ENCODE peak calls at places on chromosomes 4 and X, in five cellular contexts. D is suprapubic skin, I is HFFc6, Z is MCF 10A, M is cardiac fibroblast. E is an unnamed sample.

GRCh38 chrX:135531813-135532212 is 11.4 kb downstream of the INTS6L start:
- DNase-seq in D (no peak), Z (peak), I (no peak), M (no peak), E (no peak)

GRCh38 chrX:44817029-44817428 is 26.8 kb upstream of the DUSP21 start:
- DNase-seq in I (no peak), Z (no peak), D (no peak), M (no peak), E (no peak)

GRCh38 chrX:107970073-107970472 is 12.1 kb downstream of the TEX13B start:
- DNase-seq in D (no peak), I (no peak), M (no peak), Z (no peak), E (no peak)

GRCh38 chrX:45513042-45513441 is 312.4 kb upstream of the DIPK2B start:
- DNase-seq in I (no peak), Z (no peak), D (no peak), M (no peak), E (no peak)

GRCh38 chr4:155822572-155822971 is 43.5 kb downstream of the ASIC5 start:
- DNase-seq in D (no peak), Z (no peak), I (no peak), M (no peak), E (no peak)

GRCh38 chr4:26022346-26022891 is 108.4 kb downstream of the SMIM20 start:
- DNase-seq in Z (peak), M (no peak), D (no peak), I (peak), E (no peak)

GRCh38 chr4:14168919-14169318 is 541.4 kb upstream of the BOD1L1 start:
- DNase-seq in I (peak), M (peak), D (no peak), Z (peak), E (peak)

GRCh38 chr4:165355900-165356300 is 22.9 kb upstream of the CPE start:
- DNase-seq in D (no peak), M (peak), Z (peak), I (peak), E (no peak)

GRCh38 chr4:54066718-54067129 is 2.3 kb upstream of the CHIC2 start:
- DNase-seq in M (no peak), D (no peak), Z (no peak), I (no peak), E (no peak)

GRCh38 chr4:186249785-186250739 is 15.9 kb upstream of the F11 start:
- DNase-seq in I (no peak), Z (peak), D (no peak), M (no peak), E (no peak)

GRCh38 chr4:182745268-182745667 is 171.9 kb downstream of the DCTD start:
- DNase-seq in M (no peak), I (no peak), Z (peak), D (no peak), E (no peak)

GRCh38 chr4:78642934-78643333 is 91.4 kb downstream of the ANXA3 start:
- DNase-seq in M (no peak), Z (no peak), I (no peak), D (no peak), E (no peak)

GRCh38 chr4:148686449-148686848 is 244.2 kb upstream of the NR3C2 start:
- DNase-seq in I (no peak), M (no peak), D (no peak), Z (no peak), E (no peak)

GRCh38 chrX:152600853-152601635 is 36.7 kb upstream of the GABRQ start:
- DNase-seq in D (no peak), I (no peak), M (no peak), Z (no peak), E (no peak)

GRCh38 chrX:18278448-18278847 is 57.8 kb upstream of the BEND2 start:
- DNase-seq in I (no peak), Z (no peak), M (no peak), D (no peak), E (no peak)

GRCh38 chr4:83115656-83116285 is 1.2 kb upstream of the PLAC8 start:
- DNase-seq in D (no peak), M (no peak), I (no peak), Z (no peak), E (no peak)

GRCh38 chr4:182085051-182085480 is 158.1 kb upstream of the TENM3 start:
- DNase-seq in Z (no peak), M (no peak), I (no peak), D (no peak), E (no peak)

GRCh38 chrX:56564921-56565861 is 1.8 kb downstream of the UBQLN2 start:
- DNase-seq in I (no peak), M (peak), Z (no peak), D (no peak), E (no peak)

GRCh38 chr4:101178731-101179130 is 168.6 kb downstream of the PPP3CA start:
- DNase-seq in D (no peak), M (no peak), Z (no peak), I (peak), E (no peak)

GRCh38 chr4:56871357-56871993 is 36.2 kb upstream of the REST start:
- DNase-seq in I (no peak), Z (no peak), M (peak), D (no peak), E (no peak)

GRCh38 chr4:23956601-23957364 is 66.9 kb upstream of the PPARGC1A start:
- DNase-seq in I (no peak), M (no peak), Z (no peak), D (no peak), E (no peak)

GRCh38 chr4:28391877-28392276 is 1531.2 kb downstream of the STIM2 start:
- DNase-seq in M (no peak), D (no peak), Z (no peak), I (peak), E (no peak)

GRCh38 chr4:113684534-113685091 is 76.9 kb downstream of the CAMK2D start:
- DNase-seq in D (no peak), I (peak), M (peak), Z (peak), E (no peak)

GRCh38 chr4:152095701-152096070 is 334.9 kb upstream of the GATB start:
- DNase-seq in M (no peak), Z (peak), I (peak), D (no peak), E (no peak)

GRCh38 chr4:186657766-186658165 is 65.9 kb downstream of the FAT1 start:
- DNase-seq in Z (peak), D (no peak), I (no peak), M (peak), E (no peak)

GRCh38 chr4:86250006-86250405 is 109.8 kb downstream of the MAPK10 start:
- DNase-seq in D (no peak), Z (no peak), I (no peak), M (no peak), E (no peak)

GRCh38 chrX:65581661-65582339 is 47.2 kb upstream of the LAS1L start:
- DNase-seq in M (peak), D (peak), I (peak), Z (peak), E (peak)

GRCh38 chr4:87832669-87833068 is at the start of gene MEPE:
- DNase-seq in D (no peak), M (no peak), Z (no peak), I (no peak), E (no peak)

GRCh38 chrX:128781506-128781905 is 729.3 kb upstream of the ACTRT1 start:
- DNase-seq in Z (peak), D (no peak), I (no peak), M (no peak), E (no peak)

GRCh38 chr4:86977621-86978184 is 42.9 kb downstream of the AFF1 start:
- DNase-seq in Z (peak), M (peak), D (no peak), I (peak), E (no peak)

GRCh38 chrX:115233497-115234219 is at the start of gene LRCH2:
- DNase-seq in M (peak), Z (no peak), D (peak), I (peak), E (no peak)

GRCh38 chrX:17682259-17682658 is 55.0 kb upstream of the SCML1 start:
- DNase-seq in M (no peak), D (no peak), I (no peak), Z (no peak), E (no peak)

GRCh38 chr4:93157984-93158383 is 670.6 kb upstream of the ATOH1 start:
- DNase-seq in I (no peak), Z (peak), M (no peak), D (no peak), E (no peak)

GRCh38 chr4:37802068-37802666 is 24.3 kb upstream of the PGM2 start:
- DNase-seq in M (peak), Z (peak), D (no peak), I (peak), E (no peak)

GRCh38 chrX:15617111-15617510 is 16.4 kb upstream of the ACE2 start:
- DNase-seq in M (no peak), I (no peak), Z (peak), D (no peak), E (no peak)

GRCh38 chr4:66564901-66565648 is 894.8 kb upstream of the EPHA5 start:
- DNase-seq in M (peak), D (no peak), Z (no peak), I (peak), E (no peak)

GRCh38 chrX:152989292-152989658 is 4.6 kb downstream of the PNMA5 start:
- DNase-seq in M (peak), D (no peak), I (no peak), Z (no peak), E (no peak)

GRCh38 chr4:77804471-77804870 is 14.7 kb downstream of the CNOT6L start:
- DNase-seq in Z (no peak), M (peak), D (no peak), I (no peak), E (no peak)

GRCh38 chr4:48173055-48173991 is 39.3 kb upstream of the TXK start:
- DNase-seq in D (no peak), I (peak), Z (peak), M (peak), E (no peak)

GRCh38 chr4:5926601-5927000 is 33.7 kb upstream of the CRMP1 start:
- DNase-seq in M (no peak), D (no peak), I (no peak), Z (no peak), E (no peak)

GRCh38 chr4:5928241-5928640 is 35.4 kb upstream of the CRMP1 start:
- DNase-seq in D (no peak), M (no peak), Z (no peak), I (no peak), E (no peak)

GRCh38 chr4:5927747-5928146 is 34.9 kb upstream of the CRMP1 start:
- DNase-seq in I (no peak), Z (no peak), D (no peak), M (no peak), E (no peak)

GRCh38 chr4:5925419-5926187 is 32.7 kb upstream of the CRMP1 start:
- DNase-seq in Z (no peak), D (no peak), M (no peak), I (no peak), E (no peak)

DNA sequence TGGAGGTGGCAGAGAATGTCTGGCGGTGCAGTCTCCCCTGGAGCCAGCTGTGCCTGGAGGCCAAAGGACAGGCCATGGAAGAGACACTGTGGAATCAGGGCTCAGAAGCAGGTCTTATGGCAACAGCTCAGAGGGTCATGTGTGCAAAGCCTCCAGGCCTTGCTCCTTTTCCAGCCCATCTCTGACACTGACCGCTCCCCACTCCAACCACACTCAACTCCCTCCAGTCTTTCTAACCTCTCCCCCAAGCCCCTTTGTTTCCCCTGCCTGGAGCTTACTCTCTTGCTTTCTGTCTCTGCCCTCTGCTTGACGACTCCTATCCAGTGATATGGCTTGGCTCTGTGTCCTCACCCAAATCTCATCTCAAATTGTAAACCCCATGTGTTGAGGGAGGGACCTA is 34.2 kb upstream of the CRMP1 start:
- DNase-seq in I (no peak), M (no peak), Z (no peak), D (no peak), E (no peak)
- TF ChIP-seq CTCF in I (no peak), M (no peak), Z (no peak), D (no peak), E (no peak)

GRCh38 chr4:102732678-102733445 is 27.9 kb downstream of the MANBA start:
- DNase-seq in M (no peak), Z (no peak), D (no peak), I (no peak), E (no peak)

GRCh38 chr4:102735578-102735977 is 25.2 kb downstream of the MANBA start:
- DNase-seq in I (no peak), M (no peak), Z (no peak), D (no peak), E (no peak)

GRCh38 chr4:102734591-102735385 is 26.0 kb downstream of the MANBA start:
- DNase-seq in I (peak), D (no peak), Z (no peak), M (no peak), E (no peak)

GRCh38 chr4:102734116-102734515 is 26.7 kb downstream of the MANBA start:
- DNase-seq in I (no peak), Z (no peak), M (no peak), D (no peak), E (no peak)

GRCh38 chr4:102730968-102731533 is 29.7 kb downstream of the MANBA start:
- DNase-seq in M (no peak), D (no peak), Z (no peak), I (no peak), E (no peak)
- TF ChIP-seq CTCF in M (peak), D (no peak), Z (no peak), I (peak), E (no peak)

GRCh38 chr4:168028568-168028967 is 63.8 kb upstream of the ANXA10 start:
- DNase-seq in D (no peak), I (peak), Z (peak), M (peak), E (no peak)
- TF ChIP-seq CTCF in D (no peak), I (peak), Z (peak), M (peak), E (no peak)

GRCh38 chr4:8428288-8429097 is 12.0 kb downstream of the ACOX3 start:
- DNase-seq in Z (peak), D (peak), I (peak), M (peak), E (peak)
- TF ChIP-seq CTCF in Z (peak), D (peak), I (peak), M (peak), E (no peak)

DNA sequence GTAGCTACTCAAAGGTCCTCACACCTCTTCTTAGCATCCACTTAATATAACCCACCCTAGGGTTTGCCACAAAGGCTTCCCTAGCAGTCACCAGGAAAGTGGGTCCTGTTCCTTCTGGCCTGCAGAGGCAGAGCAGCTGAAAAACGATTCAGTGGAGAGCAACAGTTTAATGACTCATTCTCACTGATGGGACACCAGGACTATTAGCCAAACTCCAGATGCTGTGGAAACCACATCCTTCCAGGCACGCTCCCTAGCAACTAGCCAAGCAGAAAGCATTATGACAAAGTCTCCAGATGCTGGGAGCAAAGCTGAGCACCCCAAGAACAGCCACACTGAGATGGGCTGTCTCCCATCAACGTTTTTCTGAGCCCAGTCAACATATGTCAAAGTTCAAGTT is 30.3 kb upstream of the UTP14A start:
- DNase-seq in Z (peak), M (peak), D (no peak), I (peak), E (no peak)
- TF ChIP-seq CTCF in Z (no peak), M (peak), D (no peak), I (no peak), E (no peak)

DNA sequence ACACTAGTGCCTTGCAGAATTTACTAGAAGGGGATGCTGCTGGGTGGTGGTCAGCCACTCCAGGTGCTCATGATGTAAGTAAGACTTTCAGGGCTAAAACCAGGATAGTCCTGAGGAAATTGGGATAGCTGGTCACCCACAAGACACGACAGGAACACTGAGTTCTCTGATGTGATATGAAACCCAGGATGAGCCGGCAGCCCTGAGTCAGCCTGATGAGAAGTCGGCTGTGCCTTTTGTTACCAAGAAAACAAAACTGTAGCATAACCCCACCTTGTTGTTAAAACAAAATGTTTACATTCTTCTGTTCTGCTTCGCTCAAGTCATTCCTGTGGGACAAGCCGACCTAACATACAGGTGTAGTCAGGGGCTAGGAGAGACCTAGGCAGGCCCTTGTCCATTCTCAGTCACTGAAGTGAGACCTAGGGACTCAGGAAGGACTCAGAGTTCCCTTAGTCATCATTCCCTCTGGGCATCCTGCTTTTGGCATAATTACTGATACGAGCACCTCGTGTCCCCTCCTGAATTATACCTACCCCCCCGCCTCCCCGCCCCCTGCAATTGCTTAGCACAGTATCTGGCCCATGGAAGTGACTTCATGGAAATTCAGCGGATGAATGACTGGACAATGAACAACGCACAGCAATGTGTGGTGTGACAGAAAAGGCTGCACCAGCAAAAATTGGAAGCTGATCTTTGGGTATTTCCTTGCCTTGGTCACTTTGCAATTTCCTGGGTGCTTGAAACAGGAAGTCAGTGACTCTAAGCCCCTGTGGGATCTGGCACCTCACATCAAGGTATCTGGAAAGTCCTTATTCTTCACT is 31.9 kb upstream of the TLR2 start:
- DNase-seq in Z (peak), D (no peak), I (no peak), M (no peak), E (no peak)
- TF ChIP-seq CTCF in Z (no peak), D (no peak), I (no peak), M (no peak), E (no peak)

DNA sequence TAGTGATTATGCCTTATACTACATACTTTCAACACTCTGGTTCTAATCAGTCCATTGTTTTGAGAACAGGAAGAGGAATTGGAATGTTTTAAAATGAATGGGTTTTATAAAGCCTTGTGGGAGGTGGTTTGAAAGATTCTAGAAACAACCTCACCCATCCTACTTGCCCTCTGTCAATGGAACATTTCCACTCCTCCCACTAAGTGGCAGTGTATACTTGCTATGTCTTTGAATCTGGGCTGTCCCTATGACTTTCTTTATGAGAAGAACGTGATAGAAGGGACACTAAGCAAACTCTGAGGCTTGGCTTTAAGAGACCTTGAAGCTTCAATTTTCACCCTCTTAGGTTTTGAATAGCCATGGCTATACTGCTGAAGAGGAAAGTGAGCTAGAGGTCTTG is 611.2 kb downstream of the PPP4R3C start:
- DNase-seq in I (no peak), Z (peak), M (peak), D (no peak), E (no peak)
- TF ChIP-seq CTCF in I (no peak), Z (peak), M (no peak), D (no peak), E (no peak)

GRCh38 chr4:185013715-185014114 is 4.6 kb upstream of the HELT start:
- DNase-seq in D (no peak), I (no peak), M (no peak), Z (no peak), E (no peak)

GRCh38 chr4:185017964-185018772 is at the start of gene HELT:
- DNase-seq in I (no peak), M (no peak), D (no peak), Z (no peak), E (no peak)

GRCh38 chr4:185016946-185017797 is 1.1 kb upstream of the HELT start:
- DNase-seq in I (no peak), Z (no peak), M (no peak), D (no peak), E (no peak)

GRCh38 chr4:185016101-185016940 is 2.0 kb upstream of the HELT start:
- DNase-seq in I (no peak), Z (no peak), M (no peak), D (no peak), E (no peak)

DNA sequence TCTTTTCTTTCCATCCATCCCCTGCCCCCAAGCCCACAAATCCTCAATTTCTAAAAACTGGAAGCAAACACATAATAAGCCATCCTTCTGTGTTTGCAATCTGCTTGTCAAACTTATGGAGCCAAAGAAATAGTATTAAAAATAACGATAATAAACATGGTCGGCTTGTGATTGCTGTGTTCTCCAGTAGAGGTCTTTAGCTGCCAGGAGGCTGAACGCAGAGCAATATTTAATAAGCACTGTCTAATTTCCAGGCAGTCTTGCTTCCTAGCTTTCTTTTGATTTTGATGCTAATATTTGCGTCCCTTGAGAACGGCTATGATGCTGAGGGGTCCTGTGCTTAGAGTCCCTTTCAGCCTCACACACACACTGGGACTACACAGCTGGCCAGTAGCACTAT is 3.2 kb upstream of the HELT start:
- DNase-seq in I (no peak), M (no peak), D (no peak), Z (no peak), E (no peak)
- TF ChIP-seq CTCF in I (peak), M (no peak), D (no peak), Z (no peak), E (no peak)